ENCODE peak calls at places on chromosomes 2 and 18, in eight cellular contexts. One of them, this sample, is unnamed. For H3K4me1, the result is how much of the 10 kb centered on the place peaks cover.

GRCh38 chr2:157931542-157931941 is 55.4 kb upstream of the ACVR1 start:
- DNase-seq in stomach: no peak
- DNase-seq in Peyer's patch: no peak
- DNase-seq in fibroblast of lung: no peak
- DNase-seq in neuronal stem cell: no peak
- DNase-seq in SJSA1: no peak
- DNase-seq in small intestine: peak
- DNase-seq in endothelial cell of umbilical vein: no peak
- DNase-seq in this sample: no peak

GRCh38 chr2:233456111-233456510 is 101.8 kb downstream of the DGKD start:
- DNase-seq in fibroblast of lung: no peak
- DNase-seq in SJSA1: no peak
- DNase-seq in endothelial cell of umbilical vein: no peak
- DNase-seq in stomach: no peak
- DNase-seq in neuronal stem cell: no peak
- DNase-seq in small intestine: no peak
- DNase-seq in Peyer's patch: no peak
- DNase-seq in this sample: no peak

GRCh38 chr2:219959471-219959870 is 332.0 kb downstream of the SLC4A3 start:
- DNase-seq in Peyer's patch: no peak
- DNase-seq in stomach: no peak
- DNase-seq in neuronal stem cell: no peak
- DNase-seq in SJSA1: no peak
- DNase-seq in fibroblast of lung: peak
- DNase-seq in endothelial cell of umbilical vein: no peak
- DNase-seq in small intestine: no peak
- DNase-seq in this sample: no peak

GRCh38 chr2:98909381-98910211 is 26.4 kb downstream of the CRACDL start:
- DNase-seq in neuronal stem cell: peak
- DNase-seq in stomach: peak
- DNase-seq in small intestine: peak
- DNase-seq in SJSA1: peak
- DNase-seq in Peyer's patch: peak
- DNase-seq in fibroblast of lung: peak
- DNase-seq in endothelial cell of umbilical vein: peak
- DNase-seq in this sample: peak

GRCh38 chr2:60227014-60227413 is 326.4 kb downstream of the BCL11A start:
- DNase-seq in SJSA1: no peak
- DNase-seq in fibroblast of lung: no peak
- DNase-seq in stomach: no peak
- DNase-seq in small intestine: no peak
- DNase-seq in Peyer's patch: no peak
- DNase-seq in endothelial cell of umbilical vein: no peak
- DNase-seq in neuronal stem cell: no peak
- DNase-seq in this sample: no peak

GRCh38 chr2:68607837-68608236 is 35.5 kb upstream of the PROKR1 start:
- DNase-seq in neuronal stem cell: no peak
- DNase-seq in stomach: no peak
- DNase-seq in endothelial cell of umbilical vein: no peak
- DNase-seq in SJSA1: no peak
- DNase-seq in Peyer's patch: no peak
- DNase-seq in small intestine: no peak
- DNase-seq in fibroblast of lung: no peak
- DNase-seq in this sample: no peak

GRCh38 chr18:22838639-22839487 is 94.3 kb upstream of the RBBP8 start:
- DNase-seq in small intestine: peak
- DNase-seq in fibroblast of lung: no peak
- DNase-seq in SJSA1: no peak
- DNase-seq in endothelial cell of umbilical vein: no peak
- DNase-seq in neuronal stem cell: no peak
- DNase-seq in stomach: no peak
- DNase-seq in Peyer's patch: no peak
- DNase-seq in this sample: no peak

GRCh38 chr2:168692132-168692762 is 110.2 kb upstream of the NOSTRIN start:
- DNase-seq in small intestine: no peak
- DNase-seq in neuronal stem cell: no peak
- DNase-seq in stomach: no peak
- DNase-seq in fibroblast of lung: no peak
- DNase-seq in Peyer's patch: no peak
- DNase-seq in endothelial cell of umbilical vein: no peak
- DNase-seq in SJSA1: no peak
- DNase-seq in this sample: no peak

GRCh38 chr18:56299740-56300139 is 338.7 kb downstream of the TXNL1 start:
- DNase-seq in neuronal stem cell: no peak
- DNase-seq in fibroblast of lung: no peak
- DNase-seq in SJSA1: no peak
- DNase-seq in stomach: no peak
- DNase-seq in small intestine: no peak
- DNase-seq in endothelial cell of umbilical vein: no peak
- DNase-seq in Peyer's patch: no peak
- DNase-seq in this sample: no peak

GRCh38 chr2:74379851-74380789 is at the start of gene DCTN1:
- DNase-seq in small intestine: peak
- DNase-seq in neuronal stem cell: peak
- DNase-seq in endothelial cell of umbilical vein: peak
- DNase-seq in stomach: peak
- DNase-seq in SJSA1: no peak
- DNase-seq in Peyer's patch: peak
- DNase-seq in fibroblast of lung: peak
- DNase-seq in this sample: peak
- H3K27ac ChIP-seq in small intestine: no peak
- H3K27ac ChIP-seq in neuronal stem cell: no peak
- H3K27ac ChIP-seq in endothelial cell of umbilical vein: no peak
- H3K27ac ChIP-seq in stomach: no peak
- H3K27ac ChIP-seq in SJSA1: no peak
- H3K27ac ChIP-seq in Peyer's patch: no peak
- H3K27ac ChIP-seq in fibroblast of lung: peak
- H3K27ac ChIP-seq in this sample: no peak

GRCh38 chr2:63051795-63052333 is 1.2 kb downstream of the OTX1 start:
- DNase-seq in Peyer's patch: no peak
- DNase-seq in fibroblast of lung: no peak
- DNase-seq in endothelial cell of umbilical vein: no peak
- DNase-seq in SJSA1: no peak
- DNase-seq in stomach: no peak
- DNase-seq in small intestine: no peak
- DNase-seq in neuronal stem cell: peak
- DNase-seq in this sample: no peak
- H3K4me1 ChIP-seq in Peyer's patch: under half
- H3K4me1 ChIP-seq in fibroblast of lung: under half
- H3K4me1 ChIP-seq in endothelial cell of umbilical vein: under half
- H3K4me1 ChIP-seq in SJSA1: under half
- H3K4me1 ChIP-seq in stomach: half or more
- H3K4me1 ChIP-seq in small intestine: under half
- H3K4me1 ChIP-seq in neuronal stem cell: under half
- H3K4me1 ChIP-seq in this sample: under half

GRCh38 chr2:48799605-48800004 is 44.1 kb upstream of the LHCGR start:
- DNase-seq in endothelial cell of umbilical vein: no peak
- DNase-seq in Peyer's patch: no peak
- DNase-seq in SJSA1: no peak
- DNase-seq in small intestine: peak
- DNase-seq in stomach: no peak
- DNase-seq in fibroblast of lung: no peak
- DNase-seq in neuronal stem cell: no peak
- DNase-seq in this sample: no peak

GRCh38 chr2:48793671-48794070 is 38.1 kb upstream of the LHCGR start:
- DNase-seq in endothelial cell of umbilical vein: no peak
- DNase-seq in SJSA1: no peak
- DNase-seq in Peyer's patch: no peak
- DNase-seq in fibroblast of lung: no peak
- DNase-seq in neuronal stem cell: no peak
- DNase-seq in small intestine: no peak
- DNase-seq in stomach: no peak
- DNase-seq in this sample: no peak

GRCh38 chr2:48792030-48792429 is 36.5 kb upstream of the LHCGR start:
- DNase-seq in SJSA1: no peak
- DNase-seq in stomach: no peak
- DNase-seq in neuronal stem cell: no peak
- DNase-seq in endothelial cell of umbilical vein: no peak
- DNase-seq in Peyer's patch: no peak
- DNase-seq in fibroblast of lung: no peak
- DNase-seq in small intestine: no peak
- DNase-seq in this sample: no peak

GRCh38 chr2:48790407-48791170 is 35.1 kb upstream of the LHCGR start:
- DNase-seq in neuronal stem cell: no peak
- DNase-seq in SJSA1: no peak
- DNase-seq in small intestine: no peak
- DNase-seq in endothelial cell of umbilical vein: no peak
- DNase-seq in stomach: no peak
- DNase-seq in fibroblast of lung: no peak
- DNase-seq in Peyer's patch: no peak
- DNase-seq in this sample: no peak

DNA sequence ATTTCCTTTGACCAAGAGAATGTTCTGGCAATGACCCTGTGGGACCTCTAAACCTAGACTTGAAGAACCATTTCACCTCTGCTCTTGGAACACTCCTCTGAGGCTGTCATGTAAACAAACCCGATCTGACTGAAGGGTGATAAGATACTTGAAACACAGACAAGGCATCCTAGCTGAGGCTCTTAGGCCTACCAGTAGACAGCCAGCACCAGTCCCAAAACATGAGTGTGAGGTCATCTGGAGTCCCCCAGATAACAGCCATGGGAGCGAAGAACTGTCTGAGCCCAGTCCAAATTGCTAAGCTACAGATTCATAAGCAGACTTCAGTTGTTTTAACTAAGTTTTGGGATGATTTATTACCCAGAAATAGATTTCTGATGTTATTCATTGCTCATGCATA is 39.5 kb upstream of the LHCGR start:
- DNase-seq in endothelial cell of umbilical vein: no peak
- DNase-seq in neuronal stem cell: no peak
- DNase-seq in small intestine: no peak
- DNase-seq in Peyer's patch: no peak
- DNase-seq in stomach: no peak
- DNase-seq in SJSA1: no peak
- DNase-seq in fibroblast of lung: peak
- DNase-seq in this sample: no peak
- H3K27ac ChIP-seq in endothelial cell of umbilical vein: no peak
- H3K27ac ChIP-seq in neuronal stem cell: no peak
- H3K27ac ChIP-seq in small intestine: no peak
- H3K27ac ChIP-seq in Peyer's patch: no peak
- H3K27ac ChIP-seq in stomach: no peak
- H3K27ac ChIP-seq in SJSA1: no peak
- H3K27ac ChIP-seq in fibroblast of lung: no peak
- H3K27ac ChIP-seq in this sample: no peak

GRCh38 chr2:36170805-36171204 is 184.8 kb upstream of the CRIM1 start:
- DNase-seq in neuronal stem cell: no peak
- DNase-seq in small intestine: no peak
- DNase-seq in Peyer's patch: no peak
- DNase-seq in SJSA1: no peak
- DNase-seq in fibroblast of lung: no peak
- DNase-seq in endothelial cell of umbilical vein: no peak
- DNase-seq in stomach: no peak
- DNase-seq in this sample: no peak

GRCh38 chr2:36174920-36175319 is 180.7 kb upstream of the CRIM1 start:
- DNase-seq in SJSA1: no peak
- DNase-seq in small intestine: no peak
- DNase-seq in Peyer's patch: no peak
- DNase-seq in endothelial cell of umbilical vein: no peak
- DNase-seq in stomach: no peak
- DNase-seq in fibroblast of lung: no peak
- DNase-seq in neuronal stem cell: no peak
- DNase-seq in this sample: no peak

GRCh38 chr2:36169843-36170242 is 185.7 kb upstream of the CRIM1 start:
- DNase-seq in neuronal stem cell: no peak
- DNase-seq in SJSA1: no peak
- DNase-seq in endothelial cell of umbilical vein: no peak
- DNase-seq in Peyer's patch: no peak
- DNase-seq in stomach: no peak
- DNase-seq in fibroblast of lung: no peak
- DNase-seq in small intestine: no peak
- DNase-seq in this sample: no peak

GRCh38 chr2:36173760-36174362 is 181.7 kb upstream of the CRIM1 start:
- DNase-seq in SJSA1: no peak
- DNase-seq in small intestine: no peak
- DNase-seq in Peyer's patch: no peak
- DNase-seq in endothelial cell of umbilical vein: no peak
- DNase-seq in stomach: no peak
- DNase-seq in neuronal stem cell: no peak
- DNase-seq in fibroblast of lung: no peak
- DNase-seq in this sample: no peak

GRCh38 chr2:36172828-36173227 is 182.8 kb upstream of the CRIM1 start:
- DNase-seq in neuronal stem cell: no peak
- DNase-seq in small intestine: no peak
- DNase-seq in SJSA1: no peak
- DNase-seq in stomach: no peak
- DNase-seq in endothelial cell of umbilical vein: no peak
- DNase-seq in Peyer's patch: no peak
- DNase-seq in fibroblast of lung: no peak
- DNase-seq in this sample: no peak
- H3K4me1 ChIP-seq in neuronal stem cell: under half
- H3K4me1 ChIP-seq in small intestine: under half
- H3K4me1 ChIP-seq in SJSA1: under half
- H3K4me1 ChIP-seq in stomach: under half
- H3K4me1 ChIP-seq in endothelial cell of umbilical vein: under half
- H3K4me1 ChIP-seq in Peyer's patch: under half
- H3K4me1 ChIP-seq in fibroblast of lung: under half
- H3K4me1 ChIP-seq in this sample: under half

GRCh38 chr2:42914860-42915259 is 122.5 kb upstream of the HAAO start:
- DNase-seq in fibroblast of lung: no peak
- DNase-seq in Peyer's patch: peak
- DNase-seq in stomach: no peak
- DNase-seq in small intestine: peak
- DNase-seq in endothelial cell of umbilical vein: no peak
- DNase-seq in neuronal stem cell: no peak
- DNase-seq in SJSA1: no peak
- DNase-seq in this sample: no peak
- H3K27ac ChIP-seq in fibroblast of lung: no peak
- H3K27ac ChIP-seq in Peyer's patch: no peak
- H3K27ac ChIP-seq in stomach: no peak
- H3K27ac ChIP-seq in small intestine: no peak
- H3K27ac ChIP-seq in endothelial cell of umbilical vein: peak
- H3K27ac ChIP-seq in neuronal stem cell: no peak
- H3K27ac ChIP-seq in SJSA1: no peak
- H3K27ac ChIP-seq in this sample: no peak

This sample was measured in ovary.